ENCODE peak calls at places on chromosomes 1 and 21, in six cellular contexts. L is NAMALWA, O is AG09309, P is activated gamma-delta T cell treated with Interleukin-2 at 50 U/mL for 16 hours, X is mesenchymal stem cell, K is iris pigment epithelial cell. U is an unnamed sample.

GRCh38 chr1:230354005-230354404 is 72.1 kb downstream of the PGBD5 start:
- DNase-seq in L (no peak), K (no peak), O (no peak), P (no peak), X (no peak), U (no peak)

GRCh38 chr21:16573581-16573980 is 843.8 kb downstream of the USP25 start:
- DNase-seq in O (peak), X (peak), P (no peak), L (no peak), K (peak), U (no peak)

GRCh38 chr1:54475357-54476230 is 69.4 kb upstream of the SSBP3 start:
- DNase-seq in K (no peak), P (peak), O (no peak), L (peak), X (no peak), U (no peak)

GRCh38 chr21:27021801-27022200 is 54.9 kb upstream of the ADAMTS5 start:
- DNase-seq in P (no peak), L (no peak), O (no peak), X (no peak), K (no peak), U (no peak)

GRCh38 chr1:112735752-112736151 is 20.6 kb upstream of the PPM1J start:
- DNase-seq in X (peak), K (peak), O (peak), L (no peak), P (no peak), U (no peak)

GRCh38 chr1:155941845-155942507 is 538 bp downstream of the RXFP4 start:
- DNase-seq in O (no peak), K (no peak), X (no peak), L (no peak), P (no peak), U (no peak)

GRCh38 chr1:175750366-175751111 is 7.1 kb upstream of the TNR start:
- DNase-seq in P (no peak), K (no peak), X (no peak), L (no peak), O (no peak), U (no peak)

GRCh38 chr1:92040971-92041370 is 11.2 kb downstream of the EPHX4 start:
- DNase-seq in X (no peak), P (no peak), K (no peak), O (no peak), L (no peak), U (no peak)

GRCh38 chr1:75786901-75787455 is 922 bp downstream of the RABGGTB start:
- DNase-seq in X (no peak), O (no peak), K (no peak), L (no peak), P (no peak), U (no peak)

GRCh38 chr1:228695015-228695955 is 40.0 kb upstream of the RHOU start:
- DNase-seq in K (no peak), O (no peak), L (no peak), P (peak), X (no peak), U (no peak)

GRCh38 chr1:230863449-230863848 is 4.9 kb downstream of the C1orf198 start:
- DNase-seq in K (no peak), O (no peak), P (no peak), X (no peak), L (no peak), U (peak)

GRCh38 chr1:219784660-219785391 is 143.5 kb downstream of the SLC30A10 start:
- DNase-seq in O (no peak), K (peak), L (no peak), X (peak), P (no peak), U (no peak)

GRCh38 chr1:183841950-183842816 is 37.3 kb downstream of the RGL1 start:
- DNase-seq in K (peak), L (peak), P (no peak), X (peak), O (peak), U (peak)

GRCh38 chr1:26747048-26747447 is 40.7 kb upstream of the PIGV start:
- DNase-seq in X (no peak), K (no peak), O (no peak), P (no peak), L (no peak), U (no peak)

GRCh38 chr1:95201905-95202304 is 32.1 kb upstream of the RWDD3 start:
- DNase-seq in X (peak), O (no peak), K (no peak), P (no peak), L (no peak), U (no peak)

GRCh38 chr1:61237659-61238370 is 155.5 kb downstream of the NFIA start:
- DNase-seq in O (no peak), L (no peak), P (no peak), K (no peak), X (no peak), U (no peak)

GRCh38 chr1:194870860-194871259 is 1684.4 kb upstream of the B3GALT2 start:
- DNase-seq in P (no peak), L (peak), K (no peak), O (no peak), X (no peak), U (peak)

GRCh38 chr1:228346731-228347130 is 59.9 kb downstream of the TRIM11 start:
- DNase-seq in K (no peak), P (no peak), O (no peak), X (no peak), L (no peak), U (no peak)

GRCh38 chr1:108057536-108057935 is 92.6 kb upstream of the VAV3 start:
- DNase-seq in O (no peak), P (no peak), K (peak), L (no peak), X (peak), U (peak)

GRCh38 chr1:7980984-7981383 is 19.5 kb downstream of the PARK7 start:
- DNase-seq in L (no peak), O (no peak), P (no peak), K (no peak), X (no peak), U (no peak)

GRCh38 chr1:245686006-245686405 is 531.2 kb downstream of the KIF26B start:
- DNase-seq in X (no peak), L (no peak), K (no peak), O (no peak), P (no peak), U (no peak)

GRCh38 chr1:86380257-86380861 is 15.8 kb downstream of the ODF2L start:
- DNase-seq in P (no peak), L (peak), K (peak), O (peak), X (peak), U (peak)